ENCODE peak calls at places on chromosomes 7 and 10, in five cellular contexts. U, Z, Y, F and G are unnamed samples.

GRCh38 chr7:36784991-36785940 is 61.0 kb upstream of the AOAH start:
- DNase-seq in U (peak), Z (peak), Y (no peak), F (peak), G (peak)

GRCh38 chr10:48446785-48447184 is 140.3 kb downstream of the MAPK8 start:
- DNase-seq in U (no peak), Z (no peak), Y (no peak), F (no peak), G (peak)

GRCh38 chr10:99406149-99406548 is 24.3 kb downstream of the GOT1 start:
- DNase-seq in U (no peak), Z (no peak), Y (no peak), F (no peak), G (no peak)

GRCh38 chr7:1537631-1538412 is 7.3 kb downstream of the MAFK start:
- DNase-seq in U (peak), Z (peak), Y (peak), F (no peak), G (no peak)

GRCh38 chr7:23938937-23939552 is 229.0 kb downstream of the STK31 start:
- DNase-seq in U (peak), Z (peak), Y (peak), F (peak), G (peak)

GRCh38 chr7:41312235-41312634 is 390.7 kb downstream of the INHBA start:
- DNase-seq in U (peak), Z (no peak), Y (no peak), F (no peak), G (no peak)

GRCh38 chr7:16419126-16419525 is 2.2 kb downstream of the CRPPA start:
- DNase-seq in U (no peak), Z (no peak), Y (no peak), F (no peak), G (no peak)

GRCh38 chr10:35925511-35925910 is 283.4 kb upstream of the FZD8 start:
- DNase-seq in U (no peak), Z (no peak), Y (peak), F (no peak), G (no peak)

GRCh38 chr7:131581241-131582157 is 25.1 kb upstream of the PODXL start:
- DNase-seq in U (no peak), Z (no peak), Y (peak), F (no peak), G (no peak)

GRCh38 chr7:105016083-105017075 is 2.4 kb downstream of the KMT2E start:
- DNase-seq in U (no peak), Z (no peak), Y (peak), F (no peak), G (no peak)

GRCh38 chr10:42987121-42987541 is 89.7 kb upstream of the RET start:
- DNase-seq in U (peak), Z (peak), Y (no peak), F (no peak), G (no peak)

GRCh38 chr7:19413444-19413965 is 268.3 kb upstream of the FERD3L start:
- DNase-seq in U (no peak), Z (no peak), Y (peak), F (no peak), G (no peak)

GRCh38 chr10:6023661-6024333 is 38.4 kb downstream of the IL2RA start:
- DNase-seq in U (peak), Z (no peak), Y (no peak), F (no peak), G (no peak)

DNA sequence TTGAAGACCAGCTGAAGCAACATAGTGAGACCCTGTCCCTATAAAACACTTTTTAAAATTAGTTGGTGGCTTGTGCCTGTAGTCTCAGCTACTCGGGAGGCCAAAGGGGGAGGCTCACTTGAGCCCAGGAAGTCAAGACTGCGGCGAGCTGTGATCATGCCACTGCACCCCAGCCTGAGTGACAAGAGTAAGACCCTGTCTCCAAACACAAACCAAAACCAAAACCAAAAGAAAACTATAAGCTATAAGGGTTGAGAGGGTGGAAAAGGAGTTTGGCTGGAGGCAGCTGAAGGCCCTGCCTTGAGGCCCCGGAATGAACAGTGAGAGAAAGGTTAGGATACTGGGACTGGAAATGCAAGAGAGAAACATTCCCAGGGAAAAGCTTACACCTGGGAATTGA is 10.9 kb upstream of the EXOC6 start:
- DNase-seq in U (no peak), Z (no peak), Y (no peak), F (no peak), G (no peak)
- TF ChIP-seq CTCF in U (no peak), Z (no peak), Y (no peak), F (no peak), G (no peak)

GRCh38 chr10:95391570-95392249 is 100.9 kb upstream of the PDLIM1 start:
- DNase-seq in U (no peak), Z (peak), Y (peak), F (no peak), G (no peak)
- TF ChIP-seq CTCF in U (no peak), Z (no peak), Y (peak), F (no peak), G (no peak)

DNA sequence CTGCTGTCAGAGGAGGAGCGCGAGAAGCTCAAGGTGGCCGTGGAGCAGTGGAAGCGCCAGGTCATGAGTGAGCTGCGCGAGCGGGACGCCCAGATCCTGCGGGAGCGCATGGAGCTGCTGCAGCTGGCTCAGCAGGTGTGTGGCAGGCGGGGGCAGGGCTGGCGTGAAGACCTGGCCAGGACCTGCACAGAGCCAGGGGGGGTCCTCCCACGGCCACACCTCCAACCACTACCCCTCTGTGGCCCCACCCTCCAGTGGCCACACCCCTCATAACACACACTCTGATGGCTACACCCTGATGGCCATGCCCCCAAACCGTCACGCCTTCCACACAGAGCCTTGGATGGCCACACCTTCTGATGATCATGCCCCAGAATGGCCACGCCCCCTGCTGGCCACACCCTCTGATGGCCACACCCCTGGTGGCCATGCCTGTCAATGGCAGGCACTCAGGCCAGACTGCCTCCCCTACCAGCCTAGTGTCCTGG is 23.4 kb upstream of the DPYSL4 start:
- DNase-seq in U (peak), Z (peak), Y (no peak), F (no peak), G (peak)
- TF ChIP-seq CTCF in U (peak), Z (peak), Y (no peak), F (peak), G (no peak)

GRCh38 chr7:66903360-66904062 is 17.5 kb upstream of the TMEM248 start:
- DNase-seq in U (no peak), Z (no peak), Y (no peak), F (no peak), G (no peak)

GRCh38 chr7:66907731-66908130 is 13.3 kb upstream of the TMEM248 start:
- DNase-seq in U (no peak), Z (no peak), Y (no peak), F (no peak), G (no peak)

GRCh38 chr7:66905243-66905642 is 15.8 kb upstream of the TMEM248 start:
- DNase-seq in U (no peak), Z (no peak), Y (no peak), F (no peak), G (no peak)

GRCh38 chr7:66904063-66904593 is 16.9 kb upstream of the TMEM248 start:
- DNase-seq in U (no peak), Z (no peak), Y (no peak), F (no peak), G (no peak)

GRCh38 chr7:66905689-66906088 is 15.3 kb upstream of the TMEM248 start:
- DNase-seq in U (no peak), Z (no peak), Y (no peak), F (no peak), G (no peak)
- TF ChIP-seq CTCF in U (no peak), Z (no peak), Y (peak), F (peak), G (no peak)

GRCh38 chr7:130560972-130561371 is 69.1 kb downstream of the MEST start:
- DNase-seq in U (no peak), Z (peak), Y (peak), F (peak), G (peak)
- TF ChIP-seq CTCF in U (no peak), Z (peak), Y (peak), F (peak), G (no peak)

GRCh38 chr10:102394079-102394800 is 1.3 kb upstream of the NFKB2 start:
- DNase-seq in U (peak), Z (peak), Y (peak), F (peak), G (peak)
- TF ChIP-seq CTCF in U (peak), Z (no peak), Y (peak), F (no peak), G (no peak)

GRCh38 chr7:4791101-4791737 is 15.8 kb downstream of the AP5Z1 start:
- DNase-seq in U (no peak), Z (no peak), Y (no peak), F (no peak), G (no peak)

GRCh38 chr7:4790078-4790465 is 14.6 kb downstream of the AP5Z1 start:
- DNase-seq in U (no peak), Z (no peak), Y (no peak), F (no peak), G (no peak)

GRCh38 chr7:4792537-4793126 is 17.2 kb downstream of the AP5Z1 start:
- DNase-seq in U (peak), Z (peak), Y (peak), F (no peak), G (no peak)

GRCh38 chr7:4790516-4790991 is 15.1 kb downstream of the AP5Z1 start:
- DNase-seq in U (no peak), Z (no peak), Y (no peak), F (no peak), G (no peak)

GRCh38 chr7:4791738-4792536 is 16.5 kb downstream of the AP5Z1 start:
- DNase-seq in U (peak), Z (peak), Y (peak), F (no peak), G (peak)
- TF ChIP-seq CTCF in U (peak), Z (peak), Y (peak), F (peak), G (peak)